ENCODE peak calls at places on chromosome 19, in seven cellular contexts. One of them, this sample, is unnamed.

GRCh38 chr19:40750035-40750284 is 317 bp downstream of the ACTMAP start:
- DNase-seq in psoas muscle: no peak
- DNase-seq in colonic mucosa: no peak
- DNase-seq in cardiac muscle cell: no peak
- DNase-seq in heart right ventricle: no peak
- DNase-seq in IMR-90: no peak
- DNase-seq in mammary epithelial cell: peak; percentile 39
- DNase-seq in this sample: no peak

GRCh38 chr19:55197531-55197930 is 11.8 kb downstream of the PTPRH start:
- DNase-seq in psoas muscle: no peak
- DNase-seq in colonic mucosa: no peak
- DNase-seq in cardiac muscle cell: no peak
- DNase-seq in heart right ventricle: no peak
- DNase-seq in IMR-90: no peak
- DNase-seq in mammary epithelial cell: no peak
- DNase-seq in this sample: no peak

GRCh38 chr19:44684892-44685847 is 13.8 kb upstream of the CEACAM16 start:
- DNase-seq in psoas muscle: no peak
- DNase-seq in colonic mucosa: no peak
- DNase-seq in cardiac muscle cell: no peak
- DNase-seq in heart right ventricle: peak; percentile 66
- DNase-seq in IMR-90: peak; percentile 97
- DNase-seq in mammary epithelial cell: peak; percentile 51
- DNase-seq in this sample: peak; percentile 83

GRCh38 chr19:20926796-20927195 is 3.7 kb downstream of the ZNF85 start:
- DNase-seq in psoas muscle: no peak
- DNase-seq in colonic mucosa: no peak
- DNase-seq in cardiac muscle cell: no peak
- DNase-seq in heart right ventricle: no peak
- DNase-seq in IMR-90: no peak
- DNase-seq in mammary epithelial cell: peak; percentile 6
- DNase-seq in this sample: no peak

GRCh38 chr19:54418030-54418929 is 3.0 kb downstream of the TTYH1 start:
- DNase-seq in psoas muscle: no peak
- DNase-seq in colonic mucosa: no peak
- DNase-seq in cardiac muscle cell: no peak
- DNase-seq in heart right ventricle: no peak
- DNase-seq in IMR-90: peak; percentile 19
- DNase-seq in mammary epithelial cell: no peak
- DNase-seq in this sample: no peak

GRCh38 chr19:34662919-34663318 is 14.0 kb downstream of the SCGB2B2 start:
- DNase-seq in psoas muscle: no peak
- DNase-seq in colonic mucosa: no peak
- DNase-seq in cardiac muscle cell: no peak
- DNase-seq in heart right ventricle: no peak
- DNase-seq in IMR-90: no peak
- DNase-seq in mammary epithelial cell: peak; percentile 14
- DNase-seq in this sample: peak; percentile 42

GRCh38 chr19:47331490-47331889 is 485 bp upstream of the C5AR2 start:
- DNase-seq in psoas muscle: no peak
- DNase-seq in colonic mucosa: no peak
- DNase-seq in cardiac muscle cell: no peak
- DNase-seq in heart right ventricle: no peak
- DNase-seq in IMR-90: no peak
- DNase-seq in mammary epithelial cell: no peak
- DNase-seq in this sample: no peak

GRCh38 chr19:9430444-9430843 is 4.9 kb downstream of the ZNF266 start:
- DNase-seq in psoas muscle: no peak
- DNase-seq in colonic mucosa: no peak
- DNase-seq in cardiac muscle cell: no peak
- DNase-seq in heart right ventricle: no peak
- DNase-seq in IMR-90: no peak
- DNase-seq in mammary epithelial cell: no peak
- DNase-seq in this sample: no peak

GRCh38 chr19:38745316-38745715 is 1.0 kb upstream of the CAPN12 start:
- DNase-seq in psoas muscle: no peak
- DNase-seq in colonic mucosa: no peak
- DNase-seq in cardiac muscle cell: no peak
- DNase-seq in heart right ventricle: no peak
- DNase-seq in IMR-90: no peak
- DNase-seq in mammary epithelial cell: peak; percentile 0
- DNase-seq in this sample: no peak

GRCh38 chr19:49499030-49499670 is 2.9 kb downstream of the RPS11 start:
- DNase-seq in psoas muscle: no peak
- DNase-seq in colonic mucosa: no peak
- DNase-seq in cardiac muscle cell: no peak
- DNase-seq in heart right ventricle: no peak
- DNase-seq in IMR-90: no peak
- DNase-seq in mammary epithelial cell: no peak
- DNase-seq in this sample: no peak

GRCh38 chr19:38196245-38196837 is 27.7 kb downstream of the DPF1 start:
- DNase-seq in psoas muscle: no peak
- DNase-seq in colonic mucosa: no peak
- DNase-seq in cardiac muscle cell: no peak
- DNase-seq in heart right ventricle: no peak
- DNase-seq in IMR-90: no peak
- DNase-seq in mammary epithelial cell: no peak
- DNase-seq in this sample: no peak

GRCh38 chr19:13100031-13100588 is 2.5 kb downstream of the LYL1 start:
- DNase-seq in psoas muscle: no peak
- DNase-seq in colonic mucosa: no peak
- DNase-seq in cardiac muscle cell: no peak
- DNase-seq in heart right ventricle: no peak
- DNase-seq in IMR-90: no peak
- DNase-seq in mammary epithelial cell: peak; percentile 17
- DNase-seq in this sample: no peak

GRCh38 chr19:13099073-13099999 is 3.3 kb downstream of the LYL1 start:
- DNase-seq in psoas muscle: peak; percentile 87
- DNase-seq in colonic mucosa: peak; percentile 81
- DNase-seq in cardiac muscle cell: no peak
- DNase-seq in heart right ventricle: peak; percentile 81
- DNase-seq in IMR-90: no peak
- DNase-seq in mammary epithelial cell: no peak
- DNase-seq in this sample: no peak

GRCh38 chr19:13097331-13098258 is 5.1 kb downstream of the LYL1 start:
- DNase-seq in psoas muscle: no peak
- DNase-seq in colonic mucosa: no peak
- DNase-seq in cardiac muscle cell: no peak
- DNase-seq in heart right ventricle: no peak
- DNase-seq in IMR-90: no peak
- DNase-seq in mammary epithelial cell: no peak
- DNase-seq in this sample: no peak

GRCh38 chr19:13096968-13097330 is 5.7 kb downstream of the LYL1 start:
- DNase-seq in psoas muscle: no peak
- DNase-seq in colonic mucosa: no peak
- DNase-seq in cardiac muscle cell: no peak
- DNase-seq in heart right ventricle: no peak
- DNase-seq in IMR-90: no peak
- DNase-seq in mammary epithelial cell: no peak
- DNase-seq in this sample: no peak

DNA sequence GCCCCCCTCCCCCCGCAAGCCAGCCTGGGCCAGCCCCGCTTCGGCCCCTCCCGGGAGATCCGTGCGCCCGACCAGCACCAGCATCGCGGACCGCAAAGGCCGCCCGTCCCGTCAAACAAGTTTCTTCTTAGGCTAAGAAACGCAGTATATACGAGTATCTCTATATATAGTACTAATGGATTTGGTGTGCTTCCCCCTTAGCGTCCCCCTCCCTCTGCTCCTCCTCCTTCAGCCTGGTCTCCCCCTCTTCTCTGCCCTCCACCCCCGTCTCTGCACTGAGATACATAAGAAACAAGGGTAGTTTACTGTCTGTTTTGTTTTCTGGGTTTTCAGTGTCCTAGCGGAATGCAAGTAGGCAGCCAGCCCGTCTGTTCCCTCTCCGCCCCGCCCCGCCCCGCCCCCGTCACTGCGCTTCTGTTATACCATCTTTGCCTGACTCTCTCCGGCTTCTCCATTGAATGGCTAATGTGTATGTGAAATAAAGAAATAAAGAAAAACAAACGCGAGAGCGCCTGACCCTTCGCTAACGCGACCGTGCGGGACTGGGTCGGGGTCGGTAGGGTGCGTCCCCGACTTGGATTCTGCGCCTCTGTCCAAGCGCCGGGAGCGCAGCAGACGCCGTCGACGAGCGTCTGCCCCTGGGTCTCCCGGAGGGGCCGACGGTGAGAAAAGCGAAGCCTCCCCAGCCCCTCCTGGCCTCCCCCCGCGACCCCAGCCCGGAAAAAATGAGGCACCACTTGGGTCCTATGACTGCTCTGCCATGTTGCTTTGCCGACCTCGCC is 4.2 kb downstream of the LYL1 start:
- DNase-seq in psoas muscle: no peak
- DNase-seq in colonic mucosa: peak; percentile 58
- DNase-seq in cardiac muscle cell: no peak
- DNase-seq in heart right ventricle: no peak
- DNase-seq in IMR-90: no peak
- DNase-seq in mammary epithelial cell: no peak
- DNase-seq in this sample: peak; percentile 40
- H3K4me3 ChIP-seq in psoas muscle: peak overlapping the region; percentile 51
- H3K4me3 ChIP-seq in colonic mucosa: peak overlapping the region; percentile 27
- H3K4me3 ChIP-seq in cardiac muscle cell: no peak overlapping the region
- H3K4me3 ChIP-seq in heart right ventricle: peak overlapping the region; percentile 60
- H3K4me3 ChIP-seq in IMR-90: no peak overlapping the region
- H3K4me3 ChIP-seq in mammary epithelial cell: no peak overlapping the region
- H3K4me3 ChIP-seq in this sample: no peak overlapping the region

DNA sequence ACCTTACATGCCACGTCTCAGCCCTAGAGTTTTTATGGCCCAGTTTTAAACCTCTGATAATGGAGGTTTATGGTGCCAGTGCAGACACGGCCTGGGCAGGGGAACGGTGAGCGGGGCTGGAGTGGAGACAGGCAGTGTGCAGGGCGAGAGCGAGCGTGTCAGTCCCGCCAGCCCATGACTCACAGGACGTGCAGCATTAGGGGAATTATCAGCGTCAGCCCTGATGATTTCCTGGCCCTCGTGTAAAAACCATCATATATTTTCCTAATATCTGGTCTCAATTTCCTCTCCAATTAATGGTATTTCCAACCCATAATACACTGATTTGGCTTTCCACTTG is 104.6 kb upstream of the VSTM2B start:
- DNase-seq in psoas muscle: no peak
- DNase-seq in colonic mucosa: no peak
- DNase-seq in cardiac muscle cell: no peak
- DNase-seq in heart right ventricle: no peak
- DNase-seq in IMR-90: no peak
- DNase-seq in mammary epithelial cell: no peak
- DNase-seq in this sample: no peak
- H3K9me3 ChIP-seq in psoas muscle: no peaks in the 10 kb centered on the region
- H3K9me3 ChIP-seq in colonic mucosa: no peaks in the 10 kb centered on the region
- H3K9me3 ChIP-seq in cardiac muscle cell: no peaks in the 10 kb centered on the region
- H3K9me3 ChIP-seq in heart right ventricle: no peaks in the 10 kb centered on the region
- H3K9me3 ChIP-seq in IMR-90: peaks cover 10% of the 10 kb centered on the region
- H3K9me3 ChIP-seq in mammary epithelial cell: peaks cover 34% of the 10 kb centered on the region
- H3K9me3 ChIP-seq in this sample: no peaks in the 10 kb centered on the region

GRCh38 chr19:3556423-3556977 is 886 bp downstream of the MFSD12 start:
- DNase-seq in psoas muscle: no peak
- DNase-seq in colonic mucosa: no peak
- DNase-seq in cardiac muscle cell: no peak
- DNase-seq in heart right ventricle: no peak
- DNase-seq in IMR-90: no peak
- DNase-seq in mammary epithelial cell: no peak
- DNase-seq in this sample: no peak

GRCh38 chr19:3554254-3555083 is 2.9 kb downstream of the MFSD12 start:
- DNase-seq in psoas muscle: no peak
- DNase-seq in colonic mucosa: no peak
- DNase-seq in cardiac muscle cell: no peak
- DNase-seq in heart right ventricle: no peak
- DNase-seq in IMR-90: no peak
- DNase-seq in mammary epithelial cell: no peak
- DNase-seq in this sample: no peak

GRCh38 chr19:3556978-3557460 is 367 bp downstream of the MFSD12 start:
- DNase-seq in psoas muscle: peak; percentile 76
- DNase-seq in colonic mucosa: peak; percentile 55
- DNase-seq in cardiac muscle cell: peak; percentile 41
- DNase-seq in heart right ventricle: no peak
- DNase-seq in IMR-90: peak; percentile 35
- DNase-seq in mammary epithelial cell: peak; percentile 63
- DNase-seq in this sample: peak; percentile 58

GRCh38 chr19:3557461-3558248 is at the start of gene MFSD12:
- DNase-seq in psoas muscle: peak; percentile 98
- DNase-seq in colonic mucosa: peak; percentile 93
- DNase-seq in cardiac muscle cell: peak; percentile 97
- DNase-seq in heart right ventricle: peak; percentile 94
- DNase-seq in IMR-90: peak; percentile 92
- DNase-seq in mammary epithelial cell: peak; percentile 90
- DNase-seq in this sample: peak; percentile 83

DNA sequence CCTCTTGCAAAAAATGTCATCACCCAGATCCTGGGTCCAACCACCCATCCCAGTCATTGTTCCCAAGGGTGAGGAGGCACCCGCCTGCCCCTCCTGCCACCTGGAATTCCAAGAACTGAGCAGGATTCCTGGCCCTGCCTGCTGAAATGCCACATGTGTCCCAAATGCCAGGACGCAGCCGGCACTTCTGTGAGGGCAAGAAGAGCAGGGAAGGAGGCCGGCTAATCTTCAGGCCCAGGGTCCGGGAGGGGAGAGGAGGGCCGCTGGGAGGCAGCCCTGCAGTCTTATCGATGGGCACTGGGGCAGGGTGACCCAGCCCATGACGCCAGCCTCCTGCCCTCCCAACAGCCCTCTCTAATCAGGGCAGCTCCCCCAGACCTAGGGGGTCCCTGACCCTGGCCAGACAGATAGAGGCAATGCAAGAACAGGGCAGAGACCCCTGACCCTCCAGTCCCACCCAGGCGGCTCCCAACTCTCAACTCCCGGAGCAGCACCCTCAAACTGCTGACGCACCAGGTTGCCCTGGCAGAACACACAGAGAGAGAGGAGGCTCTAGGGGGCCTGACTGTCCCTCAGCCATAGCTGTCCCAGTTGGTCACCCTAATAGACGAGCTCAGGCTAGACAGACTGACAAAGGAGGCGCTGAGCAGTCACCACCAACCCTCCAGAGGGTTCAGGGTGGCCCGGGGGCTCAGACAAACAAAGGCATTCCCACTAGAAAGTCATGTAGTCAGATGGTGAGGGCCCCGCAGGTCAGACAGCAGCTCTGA is 1.5 kb downstream of the MFSD12 start:
- DNase-seq in psoas muscle: no peak
- DNase-seq in colonic mucosa: no peak
- DNase-seq in cardiac muscle cell: no peak
- DNase-seq in heart right ventricle: no peak
- DNase-seq in IMR-90: no peak
- DNase-seq in mammary epithelial cell: no peak
- DNase-seq in this sample: no peak
- H3K4me1 ChIP-seq in psoas muscle: peaks cover 8% of the 10 kb centered on the region
- H3K4me1 ChIP-seq in colonic mucosa: no peaks in the 10 kb centered on the region
- H3K4me1 ChIP-seq in cardiac muscle cell: no peaks in the 10 kb centered on the region
- H3K4me1 ChIP-seq in heart right ventricle: peaks cover 10% of the 10 kb centered on the region
- H3K4me1 ChIP-seq in IMR-90: peaks cover 16% of the 10 kb centered on the region
- H3K4me1 ChIP-seq in mammary epithelial cell: peaks cover 24% of the 10 kb centered on the region
- H3K4me1 ChIP-seq in this sample: peaks cover 3% of the 10 kb centered on the region

GRCh38 chr19:16078311-16078758 is 2.0 kb downstream of the TPM4 start:
- DNase-seq in psoas muscle: no peak
- DNase-seq in colonic mucosa: no peak
- DNase-seq in cardiac muscle cell: peak; percentile 29
- DNase-seq in heart right ventricle: peak; percentile 33
- DNase-seq in IMR-90: peak; percentile 69
- DNase-seq in mammary epithelial cell: peak; percentile 78
- DNase-seq in this sample: peak; percentile 33
- H3K4me3 ChIP-seq in psoas muscle: peak overlapping the region; percentile 67
- H3K4me3 ChIP-seq in colonic mucosa: peak overlapping the region; percentile 92
- H3K4me3 ChIP-seq in cardiac muscle cell: peak overlapping the region; percentile 86
- H3K4me3 ChIP-seq in heart right ventricle: peak overlapping the region; percentile 99
- H3K4me3 ChIP-seq in IMR-90: peak overlapping the region; percentile 97
- H3K4me3 ChIP-seq in mammary epithelial cell: peak overlapping the region; percentile 41
- H3K4me3 ChIP-seq in this sample: peak overlapping the region; percentile 63

GRCh38 chr19:52474351-52475127 is 21.2 kb downstream of the ZNF578 start:
- DNase-seq in psoas muscle: no peak
- DNase-seq in colonic mucosa: no peak
- DNase-seq in cardiac muscle cell: no peak
- DNase-seq in heart right ventricle: no peak
- DNase-seq in IMR-90: no peak
- DNase-seq in mammary epithelial cell: no peak
- DNase-seq in this sample: no peak
- H3K9me3 ChIP-seq in psoas muscle: peaks cover 98% of the 10 kb centered on the region
- H3K9me3 ChIP-seq in colonic mucosa: peaks cover 31% of the 10 kb centered on the region
- H3K9me3 ChIP-seq in cardiac muscle cell: peaks cover 16% of the 10 kb centered on the region
- H3K9me3 ChIP-seq in heart right ventricle: peaks cover 72% of the 10 kb centered on the region
- H3K9me3 ChIP-seq in IMR-90: peaks cover 74% of the 10 kb centered on the region
- H3K9me3 ChIP-seq in mammary epithelial cell: peaks cover 68% of the 10 kb centered on the region
- H3K9me3 ChIP-seq in this sample: peaks cover 6% of the 10 kb centered on the region

This sample was measured in HAP-1.